ENCODE peak calls at places on chromosome 9, in five cellular contexts. A is HCT116, C is choroid plexus epithelial cell, G is HuH-7, B is Right ventricle myocardium superior. Q is an unnamed sample.

GRCh38 chr9:22446950-22447606 is 454 bp downstream of the DMRTA1 start:
- DNase-seq in A (no peak), C (peak), G (peak), B (peak), Q (no peak)

GRCh38 chr9:115069771-115070170 is 48.2 kb downstream of the TNC start:
- DNase-seq in C (no peak), G (no peak), A (no peak), B (no peak), Q (no peak)

GRCh38 chr9:89926691-89927220 is 321.9 kb downstream of the GADD45G start:
- DNase-seq in B (no peak), G (no peak), A (no peak), C (no peak), Q (peak)

GRCh38 chr9:131263701-131264100 is 12.6 kb downstream of the FAM78A start:
- DNase-seq in A (no peak), B (no peak), C (no peak), G (no peak), Q (no peak)

GRCh38 chr9:120383999-120384924 is 195.7 kb downstream of the CDK5RAP2 start:
- DNase-seq in G (peak), A (no peak), B (no peak), C (peak), Q (peak)

GRCh38 chr9:16811987-16812685 is 58.3 kb downstream of the BNC2 start:
- DNase-seq in B (no peak), G (no peak), A (no peak), C (no peak), Q (no peak)

GRCh38 chr9:74120470-74120869 is 376.7 kb upstream of the RORB start:
- DNase-seq in A (no peak), G (no peak), C (peak), B (peak), Q (no peak)

GRCh38 chr9:24832307-24832706 is 286.6 kb upstream of the IZUMO3 start:
- DNase-seq in A (no peak), G (no peak), B (no peak), C (peak), Q (no peak)

GRCh38 chr9:98977813-98978212 is 34.1 kb downstream of the COL15A1 start:
- DNase-seq in B (no peak), C (no peak), G (no peak), A (no peak), Q (no peak)

GRCh38 chr9:98172604-98173003 is 19.8 kb downstream of the CORO2A start:
- DNase-seq in B (no peak), C (no peak), A (no peak), G (peak), Q (peak)

GRCh38 chr9:134307674-134308638 is 18.3 kb upstream of the RXRA start:
- DNase-seq in B (peak), C (no peak), A (no peak), G (no peak), Q (no peak)

GRCh38 chr9:133141833-133142594 is 21.0 kb upstream of the RALGDS start:
- DNase-seq in B (peak), A (no peak), G (no peak), C (no peak), Q (no peak)

GRCh38 chr9:13603916-13604315 is 324.4 kb upstream of the MPDZ start:
- DNase-seq in G (no peak), C (peak), B (no peak), A (no peak), Q (no peak)

GRCh38 chr9:122370869-122371467 is at the start of gene PTGS1:
- DNase-seq in B (peak), G (no peak), C (no peak), A (no peak), Q (no peak)

GRCh38 chr9:35795701-35796100 is 4.3 kb downstream of the NPR2 start:
- DNase-seq in B (no peak), A (no peak), C (no peak), G (no peak), Q (no peak)

GRCh38 chr9:6440405-6440804 is 27.4 kb downstream of the UHRF2 start:
- DNase-seq in B (no peak), C (no peak), G (no peak), A (no peak), Q (no peak)

GRCh38 chr9:78118742-78119473 is 87.3 kb upstream of the GNAQ start:
- DNase-seq in C (peak), B (no peak), A (no peak), G (no peak), Q (peak)

GRCh38 chr9:15231788-15232635 is 75.0 kb downstream of the TTC39B start:
- DNase-seq in C (peak), B (no peak), G (peak), A (peak), Q (no peak)

GRCh38 chr9:112173489-112174222 is 1.4 kb downstream of the SUSD1 start:
- DNase-seq in G (no peak), B (no peak), C (no peak), A (no peak), Q (no peak)

GRCh38 chr9:92735907-92736600 is 28.6 kb downstream of the BICD2 start:
- DNase-seq in C (no peak), B (no peak), A (no peak), G (no peak), Q (no peak)

GRCh38 chr9:10268500-10269485 is 344.0 kb downstream of the PTPRD start:
- DNase-seq in G (peak), C (peak), B (no peak), A (no peak), Q (no peak)

GRCh38 chr9:111925784-111926183 is 29.2 kb downstream of the UGCG start:
- DNase-seq in C (peak), G (no peak), B (no peak), A (no peak), Q (no peak)

GRCh38 chr9:100083448-100084144 is 15.2 kb downstream of the ERP44 start:
- DNase-seq in A (no peak), G (no peak), B (no peak), C (no peak), Q (no peak)

GRCh38 chr9:115694014-115694413 is 459.6 kb upstream of the PAPPA start:
- DNase-seq in C (peak), B (no peak), G (no peak), A (no peak), Q (no peak)

GRCh38 chr9:520315-520714 is 305.6 kb downstream of the DOCK8 start:
- DNase-seq in A (no peak), B (no peak), G (no peak), C (no peak), Q (no peak)

GRCh38 chr9:29349050-29349449 is 1775.8 kb upstream of the C9orf72 start:
- DNase-seq in C (peak), G (no peak), B (no peak), A (no peak), Q (no peak)

GRCh38 chr9:108521063-108521462 is 334.7 kb downstream of the ACTL7B start:
- DNase-seq in B (no peak), C (peak), G (no peak), A (no peak), Q (peak)

GRCh38 chr9:98037362-98037761 is 19.2 kb upstream of the NANS start:
- DNase-seq in C (peak), B (peak), G (no peak), A (no peak), Q (peak)

GRCh38 chr9:104087894-104088293 is 6.2 kb upstream of the SMC2 start:
- DNase-seq in A (no peak), B (no peak), C (no peak), G (no peak), Q (no peak)

GRCh38 chr9:78821126-78821822 is 524.3 kb downstream of the PSAT1 start:
- DNase-seq in B (no peak), G (peak), C (peak), A (peak), Q (peak)

GRCh38 chr9:128068656-128069221 is 707 bp downstream of the SLC25A25 start:
- DNase-seq in B (no peak), C (no peak), A (no peak), G (no peak), Q (peak)

GRCh38 chr9:121889990-121890563 is 203.0 kb downstream of the TTLL11 start:
- DNase-seq in B (no peak), G (no peak), A (no peak), C (peak), Q (no peak)

GRCh38 chr9:29213374-29214161 is 1640.3 kb upstream of the C9orf72 start:
- DNase-seq in C (no peak), B (no peak), A (no peak), G (no peak), Q (no peak)

GRCh38 chr9:76761448-76761847 is 2.8 kb upstream of the PCA3 start:
- DNase-seq in G (peak), C (peak), B (no peak), A (no peak), Q (no peak)

GRCh38 chr9:35725362-35725761 is 6.6 kb downstream of the TLN1 start:
- DNase-seq in C (no peak), B (no peak), A (no peak), G (no peak), Q (no peak)

GRCh38 chr9:2157277-2158105 is 142.3 kb downstream of the SMARCA2 start:
- DNase-seq in C (peak), A (no peak), B (peak), G (no peak), Q (peak)

GRCh38 chr9:36492849-36493248 is 79.8 kb upstream of the MELK start:
- DNase-seq in A (no peak), C (peak), G (no peak), B (no peak), Q (no peak)

GRCh38 chr9:73152445-73152844 is 780 bp downstream of the ANXA1 start:
- DNase-seq in A (no peak), C (peak), G (no peak), B (no peak), Q (no peak)